ENCODE peak calls at places on chromosomes 7 and 10, in seven cellular contexts. D is fibroblast of lung, A is mesenchymal stem cell, O is PC-9, H is AG04450, T is pancreas, I is A549. W is an unnamed sample.

GRCh38 chr7:134685250-134685649 is 38.6 kb downstream of the BPGM start:
- DNase-seq in T (no peak), A (peak), O (no peak), I (no peak), D (peak), H (no peak), W (no peak)

GRCh38 chr7:7798510-7798909 is 80.1 kb upstream of the RPA3 start:
- DNase-seq in I (no peak), O (no peak), D (no peak), T (no peak), A (no peak), H (no peak), W (no peak)

GRCh38 chr7:68943786-68944185 is 654.5 kb upstream of the AUTS2 start:
- DNase-seq in I (no peak), T (no peak), H (no peak), O (no peak), D (no peak), A (no peak), W (no peak)

GRCh38 chr7:128123291-128124037 is 92.2 kb upstream of the LRRC4 start:
- DNase-seq in T (no peak), H (no peak), I (no peak), O (no peak), A (no peak), D (no peak), W (no peak)

GRCh38 chr7:43292384-43292783 is 179.9 kb downstream of the HECW1 start:
- DNase-seq in A (no peak), H (no peak), D (no peak), O (no peak), I (no peak), T (no peak), W (no peak)

GRCh38 chr7:113015038-113015645 is 71.5 kb downstream of the GPR85 start:
- DNase-seq in D (peak), H (no peak), T (no peak), I (peak), O (no peak), A (peak), W (no peak)

GRCh38 chr10:86031-86430 is 36.9 kb upstream of the TUBB8 start:
- DNase-seq in I (no peak), A (no peak), O (no peak), T (no peak), D (no peak), H (no peak), W (no peak)

GRCh38 chr7:46603780-46604725 is 683.0 kb upstream of the IGFBP3 start:
- DNase-seq in D (peak), I (no peak), A (peak), T (peak), H (no peak), O (no peak), W (no peak)

GRCh38 chr10:50514995-50515394 is 108.8 kb downstream of the SGMS1 start:
- DNase-seq in T (no peak), I (no peak), A (no peak), O (no peak), H (no peak), D (no peak), W (no peak)
- H3K27ac ChIP-seq in T (peak), I (no peak), A (no peak), O (no peak), H (no peak), D (no peak), W (no peak)

GRCh38 chr7:117424090-117424829 is 3.0 kb downstream of the ASZ1 start:
- DNase-seq in T (no peak), D (no peak), I (no peak), H (no peak), A (no peak), O (no peak), W (no peak)
- H3K27ac ChIP-seq in T (no peak), D (no peak), I (no peak), H (no peak), A (no peak), O (no peak), W (no peak)

GRCh38 chr7:42194218-42194617 is 42.8 kb downstream of the GLI3 start:
- DNase-seq in O (no peak), A (no peak), T (no peak), D (no peak), I (no peak), H (no peak), W (no peak)
- H3K27ac ChIP-seq in O (no peak), A (no peak), T (no peak), D (no peak), I (no peak), H (no peak), W (no peak)

DNA sequence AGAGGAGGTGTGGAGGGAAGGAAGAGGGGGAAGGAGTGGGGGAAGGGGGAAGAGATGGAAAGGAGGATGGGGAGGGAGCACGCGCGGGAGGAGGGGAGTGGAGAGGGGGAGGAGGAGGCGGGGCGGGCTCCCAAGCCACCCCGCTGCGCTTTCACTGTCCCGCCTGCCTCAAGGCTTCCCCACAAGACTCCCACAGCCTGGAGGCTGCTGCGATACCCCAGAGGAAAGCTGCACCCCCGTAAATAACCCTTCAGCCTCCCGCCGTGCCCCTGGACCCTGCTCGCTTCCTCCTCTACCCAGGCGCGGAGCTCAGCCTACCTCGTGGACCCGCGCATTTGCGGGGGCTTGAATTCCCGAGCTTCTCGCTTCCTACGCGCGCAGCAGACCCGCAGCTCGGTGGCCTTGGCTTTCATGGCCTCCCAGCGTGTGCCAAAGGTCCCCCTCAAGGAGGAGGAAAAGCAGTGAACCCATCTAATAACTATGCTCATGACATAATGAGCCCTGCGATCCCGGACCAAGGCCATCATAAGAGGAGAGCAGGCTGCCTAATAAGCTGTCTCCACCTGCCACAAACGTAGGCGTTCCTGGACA is at the start of gene C10orf67:
- DNase-seq in A (peak), H (no peak), I (peak), D (peak), T (peak), O (peak), W (no peak)
- H3K27ac ChIP-seq in A (peak), H (peak), I (peak), D (peak), T (no peak), O (peak), W (peak)

W was measured in epithelial cell of prostate.